ENCODE peak calls at places on chromosomes 6 and 20, in five cellular contexts. B is stomach, Y is esophagus muscularis mucosa, N is K562, P is suprapubic skin. E is an unnamed sample.

GRCh38 chr20:50226093-50226974 is 35.7 kb downstream of the CEBPB start:
- DNase-seq in B (no peak), Y (no peak), N (peak), P (peak), E (peak)

GRCh38 chr6:38638941-38639497 is 710 bp downstream of the BTBD9 start:
- DNase-seq in B (peak), Y (no peak), N (peak), P (peak), E (peak)

GRCh38 chr6:144630857-144631256 is 345.7 kb downstream of the UTRN start:
- DNase-seq in B (no peak), Y (no peak), N (no peak), P (no peak), E (no peak)

GRCh38 chr6:169786349-169786748 is 34.9 kb downstream of the ERMARD start:
- DNase-seq in B (no peak), Y (no peak), N (no peak), P (no peak), E (no peak)

GRCh38 chr20:49572857-49573256 is 4.9 kb upstream of the PTGIS start:
- DNase-seq in B (no peak), Y (no peak), N (no peak), P (peak), E (no peak)

GRCh38 chr20:31454374-31454773 is 13.9 kb downstream of the DEFB123 start:
- DNase-seq in B (no peak), Y (no peak), N (no peak), P (no peak), E (no peak)

GRCh38 chr6:10412948-10413849 is 1.7 kb downstream of the TFAP2A start:
- DNase-seq in B (peak), Y (no peak), N (no peak), P (no peak), E (peak)

GRCh38 chr6:28393912-28394662 is 5.5 kb downstream of the ZSCAN12 start:
- DNase-seq in B (no peak), Y (no peak), N (peak), P (no peak), E (no peak)

GRCh38 chr6:91566467-91566866 is 979.6 kb upstream of the MAP3K7 start:
- DNase-seq in B (no peak), Y (no peak), N (no peak), P (no peak), E (no peak)

GRCh38 chr6:72967329-72967728 is 258.0 kb downstream of the KHDC1L start:
- DNase-seq in B (no peak), Y (no peak), N (no peak), P (no peak), E (no peak)

GRCh38 chr6:145783796-145784195 is 30.8 kb downstream of the FBXO30 start:
- DNase-seq in B (no peak), Y (no peak), N (no peak), P (no peak), E (no peak)

GRCh38 chr6:55664581-55665223 is 85.7 kb upstream of the HMGCLL1 start:
- DNase-seq in B (no peak), Y (no peak), N (no peak), P (no peak), E (no peak)

GRCh38 chr6:45423901-45424627 is 46.3 kb upstream of the SUPT3H start:
- DNase-seq in B (peak), Y (no peak), N (no peak), P (no peak), E (peak)

GRCh38 chr20:8542115-8542486 is 410.0 kb downstream of the PLCB1 start:
- DNase-seq in B (no peak), Y (no peak), N (no peak), P (no peak), E (no peak)

DNA sequence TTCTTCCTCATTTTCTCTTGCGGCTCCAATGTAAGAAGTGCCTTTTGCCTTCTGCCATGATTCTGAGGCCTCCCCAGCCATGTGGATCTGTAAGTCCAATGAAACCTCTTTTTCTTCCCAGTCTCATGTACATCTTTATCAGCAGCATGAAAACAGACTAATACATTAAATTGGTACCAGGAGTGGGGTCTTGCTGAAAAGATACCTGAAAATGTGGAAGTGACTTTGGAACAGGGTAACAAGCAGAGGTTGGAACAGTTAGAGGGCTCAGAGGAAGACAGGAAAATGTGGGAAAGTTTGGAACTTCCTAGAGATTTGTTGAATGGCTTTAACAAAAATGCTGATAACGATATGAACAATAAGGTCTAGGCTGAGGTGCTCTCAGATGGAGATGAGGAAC is 316.7 kb upstream of the HS3ST5 start:
- DNase-seq in B (no peak), Y (no peak), N (no peak), P (no peak), E (no peak)
- TF ChIP-seq EP300 in B (no peak), Y (no peak), N (no peak), P (no peak), E (no peak)

DNA sequence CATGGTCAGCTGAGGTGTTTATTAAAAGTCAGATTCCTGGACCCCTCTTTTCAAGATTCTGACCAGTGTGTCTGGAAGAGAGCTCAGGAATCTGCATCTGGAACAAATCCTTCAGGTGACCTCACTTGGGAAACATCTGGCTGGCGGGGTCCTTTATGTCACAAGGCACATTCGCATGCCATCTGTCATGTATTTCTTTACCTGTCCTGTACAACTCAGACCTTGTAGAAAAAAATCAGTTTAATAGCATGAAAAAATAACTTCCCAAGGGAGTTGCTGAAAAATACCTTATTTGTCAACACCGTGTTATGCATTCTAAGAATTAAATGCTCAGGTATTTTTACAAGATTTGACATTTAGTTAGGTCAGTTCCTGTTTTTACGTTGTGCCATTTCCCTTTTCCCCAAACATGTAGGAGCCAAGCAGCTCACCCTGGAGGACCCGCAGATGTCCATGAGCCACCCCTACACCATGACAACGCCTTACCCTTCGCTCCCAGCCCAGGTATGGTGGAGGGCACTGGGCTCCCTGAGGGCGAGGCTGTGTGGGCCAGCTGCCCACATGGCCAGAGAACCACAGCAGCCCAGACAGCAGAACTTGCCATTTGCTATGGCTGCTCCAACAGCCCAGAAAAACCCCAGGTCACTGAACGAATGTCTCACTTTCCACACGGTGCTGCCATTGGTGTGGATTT is 4.0 kb downstream of the IRF4 start:
- DNase-seq in B (no peak), Y (no peak), N (no peak), P (no peak), E (no peak)
- TF ChIP-seq POLR2AphosphoS5 in B (no peak), Y (no peak), N (no peak), P (no peak), E (no peak)

DNA sequence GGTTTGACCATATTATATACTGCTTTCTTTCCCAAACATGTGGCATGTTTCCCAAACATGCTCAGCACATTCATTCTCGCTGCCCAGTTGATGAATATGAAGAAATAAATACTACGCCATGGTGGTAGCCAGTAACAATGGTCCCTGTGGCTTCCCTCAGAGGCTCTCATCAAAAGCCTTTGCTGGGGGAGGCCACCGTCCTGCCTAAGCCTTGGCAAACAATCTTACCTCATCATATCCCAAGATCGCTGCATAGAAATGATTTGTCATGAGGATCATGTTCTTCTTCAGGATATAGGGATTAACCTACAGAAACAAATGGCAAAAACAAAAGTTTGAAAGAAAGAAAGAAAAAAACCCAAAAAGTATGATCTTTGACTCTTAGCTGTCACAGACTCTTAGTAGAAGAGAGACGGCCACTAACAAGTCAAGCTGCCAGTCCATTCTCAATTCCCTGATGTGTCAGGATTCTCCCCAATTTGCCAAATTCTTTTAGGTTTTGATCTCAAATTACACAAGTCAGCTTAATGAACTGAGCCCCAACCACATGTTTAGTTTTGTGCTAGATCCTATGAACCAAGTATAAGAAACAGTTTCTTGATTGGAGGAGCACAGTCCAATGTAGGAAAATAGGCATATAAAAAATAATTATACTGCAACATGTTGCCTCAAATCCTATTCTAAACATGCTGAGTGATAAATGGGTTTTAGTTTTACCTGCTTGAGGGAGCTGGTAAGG is 22.4 kb upstream of the FAM83C start:
- DNase-seq in B (no peak), Y (no peak), N (no peak), P (no peak), E (no peak)
- H3K27ac ChIP-seq in B (peak), Y (no peak), N (no peak), P (no peak), E (no peak)

DNA sequence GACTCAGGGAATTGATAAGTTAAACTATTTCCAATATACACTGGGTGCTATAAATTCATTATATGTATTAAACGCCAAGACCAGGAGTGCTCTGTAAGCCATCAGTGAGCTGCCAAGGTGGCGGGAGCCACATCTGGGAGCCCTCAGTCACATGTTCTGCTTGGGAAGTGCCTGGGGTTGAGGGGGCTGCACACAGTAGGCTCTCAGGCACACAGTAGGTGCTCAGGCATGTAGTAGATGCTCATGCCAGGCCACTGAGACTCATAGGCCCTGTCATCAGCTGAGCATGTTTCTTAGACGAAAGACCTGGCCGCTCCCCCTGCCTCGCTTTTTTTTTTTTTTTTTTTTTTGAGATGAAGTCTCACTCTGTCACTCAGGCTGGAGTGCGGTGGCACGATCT is 83.3 kb upstream of the BHLHE23 start:
- DNase-seq in B (no peak), Y (no peak), N (no peak), P (no peak), E (no peak)
- TF ChIP-seq EP300 in B (no peak), Y (no peak), N (no peak), P (no peak), E (no peak)

DNA sequence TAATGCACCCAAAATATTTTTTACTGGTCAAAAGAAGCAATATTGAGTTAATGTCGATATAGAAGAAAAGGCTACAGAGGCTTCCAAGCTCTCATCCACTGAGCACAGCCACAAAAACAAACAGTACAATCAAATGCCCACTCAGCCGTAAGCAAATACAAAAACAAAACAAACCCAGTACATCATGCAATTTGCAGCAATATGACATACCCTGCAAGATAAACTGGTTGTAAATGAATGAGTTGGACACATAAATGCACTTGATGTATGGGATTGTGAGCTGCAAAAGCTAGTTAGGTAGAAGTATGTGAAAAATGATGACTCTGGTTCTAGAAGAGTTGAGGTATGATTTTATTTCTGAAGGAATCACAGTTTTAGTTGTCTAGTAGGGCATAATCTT is 83.9 kb downstream of the SESN1 start:
- DNase-seq in B (no peak), Y (no peak), N (no peak), P (no peak), E (no peak)
- TF ChIP-seq POLR2AphosphoS5 in B (no peak), Y (no peak), N (no peak), P (no peak), E (no peak)

DNA sequence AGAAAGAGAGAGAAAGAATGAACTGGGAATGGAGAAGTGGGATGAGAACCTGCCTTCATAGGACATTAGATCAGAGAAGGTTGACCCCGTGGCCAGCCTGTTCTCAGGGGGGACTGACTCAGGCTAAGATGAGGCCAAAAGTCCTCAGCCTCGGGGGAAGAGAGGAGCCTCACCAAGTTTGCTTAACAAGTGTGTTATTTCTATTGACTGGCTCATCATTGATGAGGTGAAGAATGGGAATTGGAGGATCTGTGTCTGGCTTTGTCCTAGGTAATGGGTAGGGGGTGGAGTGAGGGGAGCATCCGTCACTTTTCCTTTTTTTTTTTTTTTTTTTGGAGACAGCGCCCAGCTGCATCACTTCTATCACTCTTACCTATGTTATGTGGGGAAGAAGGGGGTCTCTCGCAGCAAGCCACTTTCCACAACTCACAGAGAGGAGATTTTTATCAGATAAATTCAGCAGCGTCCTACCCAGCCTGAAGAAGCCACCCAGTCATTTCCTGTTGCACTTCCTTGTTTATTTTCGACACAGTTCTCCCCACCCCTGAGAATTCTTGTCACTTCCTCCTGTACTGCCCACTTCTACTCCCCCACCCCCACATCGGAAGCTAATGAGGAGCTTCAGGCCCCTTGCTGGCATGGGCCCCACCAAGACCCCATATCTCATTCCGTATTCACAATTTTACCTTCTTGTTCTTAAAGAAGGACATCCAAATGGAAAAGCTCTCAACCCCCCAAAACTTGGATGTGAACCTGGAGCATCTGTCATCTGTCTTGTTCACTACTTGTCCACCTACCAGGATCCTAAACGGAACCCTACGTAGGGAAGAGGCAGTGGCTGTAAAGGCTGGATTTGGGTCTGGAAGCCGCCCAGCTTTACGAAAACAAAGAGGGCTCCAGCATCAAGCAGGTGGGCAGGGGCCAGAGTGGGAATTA is 2.8 kb upstream of the RNASET2 start:
- DNase-seq in B (no peak), Y (no peak), N (peak), P (no peak), E (peak)
- H3K27ac ChIP-seq in B (peak), Y (no peak), N (peak), P (peak), E (peak)

E was measured in transverse colon.